ENCODE peak calls at places on chromosomes 12 and 14, in ten cellular contexts. S is HCT116, J is GM12864, O is PC-3, E is PC-9, M is brain microvascular endothelial cell, P is progenitor cell of endocrine pancreas, D is prostate gland, B is DND-41, K is lung. T is an unnamed sample.

GRCh38 chr12:82028772-82029171 is 269.6 kb upstream of the PPFIA2 start:
- DNase-seq in S (no peak), J (no peak), O (no peak), E (no peak), M (no peak), P (no peak), D (no peak), B (no peak), K (no peak), T (no peak)

GRCh38 chr12:88413561-88414095 is 166.6 kb downstream of the KITLG start:
- DNase-seq in S (no peak), J (no peak), O (no peak), E (no peak), M (no peak), P (no peak), D (no peak), B (no peak), K (no peak), T (no peak)

GRCh38 chr14:93736378-93737014 is 51.8 kb downstream of the PRIMA1 start:
- DNase-seq in S (no peak), J (no peak), O (peak), E (no peak), M (no peak), P (no peak), D (no peak), B (no peak), K (no peak), T (no peak)

GRCh38 chr14:89640141-89640540 is 223.1 kb upstream of the FOXN3 start:
- DNase-seq in S (no peak), J (no peak), O (no peak), E (no peak), M (no peak), P (no peak), D (no peak), B (no peak), K (no peak), T (no peak)

GRCh38 chr14:54683882-54684794 is 117.2 kb downstream of the SAMD4A start:
- DNase-seq in S (no peak), J (no peak), O (peak), E (peak), M (peak), P (no peak), D (no peak), B (peak), K (no peak), T (no peak)

GRCh38 chr14:23078692-23079116 is 16.2 kb downstream of the ACIN1 start:
- DNase-seq in S (no peak), J (no peak), O (peak), E (peak), M (peak), P (no peak), D (no peak), B (no peak), K (peak), T (no peak)

GRCh38 chr12:93795352-93795751 is 118.2 kb downstream of the CRADD start:
- DNase-seq in S (no peak), J (no peak), O (no peak), E (no peak), M (no peak), P (no peak), D (no peak), B (no peak), K (no peak), T (no peak)

GRCh38 chr12:54010053-54010971 is 1.5 kb downstream of the HOXC8 start:
- DNase-seq in S (no peak), J (no peak), O (no peak), E (no peak), M (no peak), P (no peak), D (no peak), B (no peak), K (no peak), T (no peak)

GRCh38 chr12:75657866-75658265 is 146.5 kb upstream of the KRR1 start:
- DNase-seq in S (no peak), J (no peak), O (no peak), E (no peak), M (no peak), P (no peak), D (no peak), B (no peak), K (no peak), T (no peak)

GRCh38 chr12:22746720-22747119 is 121.7 kb downstream of the ETNK1 start:
- DNase-seq in S (no peak), J (no peak), O (no peak), E (no peak), M (no peak), P (no peak), D (no peak), B (no peak), K (no peak), T (no peak)

GRCh38 chr14:64158608-64159007 is 135.6 kb downstream of the ESR2 start:
- DNase-seq in S (no peak), J (no peak), O (no peak), E (no peak), M (no peak), P (no peak), D (no peak), B (no peak), K (no peak), T (no peak)

GRCh38 chr12:26097046-26097878 is 27.6 kb downstream of the BHLHE41 start:
- DNase-seq in S (peak), J (no peak), O (peak), E (peak), M (peak), P (peak), D (peak), B (peak), K (peak), T (peak)

GRCh38 chr12:53300187-53300586 is 692 bp downstream of the MYG1 start:
- DNase-seq in S (no peak), J (no peak), O (no peak), E (no peak), M (peak), P (no peak), D (no peak), B (no peak), K (no peak), T (no peak)

GRCh38 chr12:131775124-131775903 is 52.9 kb upstream of the MMP17 start:
- DNase-seq in S (no peak), J (no peak), O (peak), E (no peak), M (no peak), P (no peak), D (no peak), B (no peak), K (no peak), T (no peak)

GRCh38 chr12:29402437-29402836 is 21.5 kb upstream of the ERGIC2 start:
- DNase-seq in S (no peak), J (no peak), O (no peak), E (no peak), M (no peak), P (no peak), D (no peak), B (no peak), K (no peak), T (no peak)

GRCh38 chr12:67630373-67631088 is 18.0 kb upstream of the DYRK2 start:
- DNase-seq in S (no peak), J (peak), O (peak), E (peak), M (no peak), P (no peak), D (no peak), B (peak), K (no peak), T (no peak)

GRCh38 chr12:76762556-76762955 is 1.4 kb upstream of the ZDHHC17 start:
- DNase-seq in S (no peak), J (no peak), O (no peak), E (no peak), M (no peak), P (no peak), D (no peak), B (no peak), K (no peak), T (no peak)

GRCh38 chr14:47674546-47675238 is 713 bp downstream of the MDGA2 start:
- DNase-seq in S (no peak), J (no peak), O (no peak), E (no peak), M (no peak), P (no peak), D (no peak), B (no peak), K (no peak), T (no peak)

GRCh38 chr12:114481200-114481535 is 75.2 kb upstream of the TBX5 start:
- DNase-seq in S (no peak), J (no peak), O (no peak), E (no peak), M (no peak), P (no peak), D (no peak), B (no peak), K (no peak), T (no peak)

GRCh38 chr14:55928316-55928715 is 189.9 kb upstream of the PELI2 start:
- DNase-seq in S (no peak), J (no peak), O (no peak), E (no peak), M (no peak), P (no peak), D (no peak), B (no peak), K (no peak), T (no peak)

GRCh38 chr14:105497671-105498429 is 6.8 kb downstream of the TEDC1 start:
- DNase-seq in S (no peak), J (no peak), O (no peak), E (no peak), M (no peak), P (no peak), D (no peak), B (no peak), K (no peak), T (no peak)

GRCh38 chr12:23757541-23757962 is 191.9 kb downstream of the SOX5 start:
- DNase-seq in S (no peak), J (no peak), O (no peak), E (no peak), M (no peak), P (no peak), D (no peak), B (no peak), K (no peak), T (no peak)

GRCh38 chr14:85125331-85125730 is 404.6 kb upstream of the FLRT2 start:
- DNase-seq in S (no peak), J (no peak), O (no peak), E (no peak), M (no peak), P (no peak), D (no peak), B (no peak), K (no peak), T (no peak)

DNA sequence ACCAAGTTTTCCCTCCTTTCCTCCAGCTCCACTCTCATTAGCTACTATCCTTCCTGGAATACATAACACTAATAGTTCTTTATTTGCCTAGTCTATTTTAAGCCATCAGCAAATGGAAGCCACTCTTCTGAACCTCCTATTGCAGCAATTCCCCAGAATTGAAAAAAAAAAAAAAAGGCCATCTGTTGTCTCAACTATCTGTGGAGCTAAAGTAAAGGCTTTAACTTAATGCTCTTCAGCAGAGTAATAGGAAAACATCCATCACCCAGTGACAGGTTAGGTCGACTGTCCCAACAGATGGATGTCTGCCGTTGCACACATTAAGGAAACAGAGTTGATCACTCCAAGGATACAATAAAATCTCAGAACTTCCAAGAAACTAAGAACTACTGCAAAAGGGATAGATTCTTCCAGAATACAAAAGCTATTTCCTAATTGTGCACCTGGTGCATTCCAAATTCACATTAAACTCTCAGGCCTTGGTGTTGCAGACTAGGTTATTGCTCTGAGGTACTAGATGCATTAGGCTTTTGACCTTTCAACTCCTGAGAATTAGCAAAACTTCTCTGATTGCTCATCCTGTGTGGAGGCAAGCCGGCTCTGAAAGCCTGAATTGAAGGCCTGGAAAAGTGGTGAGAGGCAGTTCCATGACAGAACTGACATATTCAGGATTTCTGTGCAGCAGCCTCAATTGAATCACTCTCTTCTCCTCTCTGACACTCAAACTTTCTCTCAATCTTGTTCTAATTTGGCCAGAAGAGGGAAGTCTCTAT is 238.4 kb upstream of the HMGA2 start:
- DNase-seq in S (no peak), J (no peak), O (no peak), E (no peak), M (no peak), P (no peak), D (no peak), B (no peak), K (no peak), T (no peak)
- TF ChIP-seq CTCF in S (no peak), J (no peak), O (peak), E (no peak), M (no peak), P (no peak), D (no peak), B (no peak), K (no peak), T (no peak)

DNA sequence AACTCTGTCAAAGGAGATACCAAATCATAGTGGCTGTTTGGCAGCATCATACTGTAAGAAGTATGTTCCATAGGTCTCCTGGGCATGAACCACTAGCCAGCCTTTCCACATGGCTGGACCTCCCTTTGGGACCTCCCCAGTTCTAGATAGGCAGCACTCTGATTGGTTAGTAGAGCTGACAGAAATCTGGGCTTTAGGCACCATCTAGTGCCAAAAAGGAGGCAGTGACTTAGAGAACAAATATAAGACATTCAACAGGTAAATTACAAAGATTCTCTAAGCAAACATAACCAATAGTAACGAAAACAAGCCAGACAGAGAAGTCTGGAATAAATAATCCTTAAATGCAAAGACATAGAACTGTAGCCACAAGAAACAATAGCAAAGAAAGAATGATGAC is 148.0 kb upstream of the PDE3A start:
- DNase-seq in S (peak), J (no peak), O (peak), E (no peak), M (peak), P (no peak), D (no peak), B (no peak), K (no peak), T (no peak)
- TF ChIP-seq CTCF in S (peak), J (no peak), O (peak), E (peak), M (peak), P (no peak), D (no peak), B (peak), K (no peak), T (no peak)

GRCh38 chr14:100711493-100711892 is 15.2 kb upstream of the DLK1 start:
- DNase-seq in S (no peak), J (no peak), O (no peak), E (no peak), M (no peak), P (no peak), D (no peak), B (no peak), K (no peak), T (no peak)
- TF ChIP-seq CTCF in S (no peak), J (no peak), O (no peak), E (no peak), M (no peak), P (no peak), D (no peak), B (no peak), K (no peak), T (no peak)

GRCh38 chr12:50057000-50057841 is at the start of gene ASIC1:
- DNase-seq in S (peak), J (no peak), O (peak), E (peak), M (peak), P (peak), D (peak), B (peak), K (peak), T (peak)
- TF ChIP-seq CTCF in S (no peak), J (peak), O (no peak), E (no peak), M (no peak), P (peak), D (peak), B (peak), K (no peak), T (no peak)

GRCh38 chr14:68566075-68566474 is 226.8 kb downstream of the ZFP36L1 start:
- DNase-seq in S (no peak), J (no peak), O (peak), E (no peak), M (no peak), P (no peak), D (peak), B (no peak), K (no peak), T (no peak)
- TF ChIP-seq CTCF in S (no peak), J (no peak), O (no peak), E (no peak), M (no peak), P (no peak), D (no peak), B (no peak), K (no peak), T (no peak)

DNA sequence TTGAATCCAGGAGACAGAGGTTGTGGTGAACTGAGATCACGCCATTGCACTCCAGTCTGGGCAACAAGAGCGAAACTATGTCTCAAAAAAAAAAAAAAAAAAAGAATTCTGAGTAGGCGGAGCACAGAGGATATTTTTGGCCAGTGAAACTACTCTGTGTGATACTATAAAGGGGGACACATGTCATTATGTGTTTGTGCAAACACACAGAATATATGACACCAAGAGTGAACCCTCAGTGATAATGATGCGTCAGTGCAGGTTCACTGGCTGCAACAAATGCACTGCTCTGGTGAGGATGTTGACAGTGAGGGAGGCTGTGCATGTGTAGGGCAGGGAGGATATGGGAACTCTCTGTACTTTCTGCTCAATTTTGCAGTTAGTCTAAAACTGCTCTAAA is 24.2 kb downstream of the FBXO21 start:
- DNase-seq in S (no peak), J (no peak), O (no peak), E (no peak), M (no peak), P (no peak), D (no peak), B (no peak), K (no peak), T (no peak)
- TF ChIP-seq CTCF in S (no peak), J (no peak), O (no peak), E (no peak), M (no peak), P (no peak), D (no peak), B (no peak), K (no peak), T (no peak)

DNA sequence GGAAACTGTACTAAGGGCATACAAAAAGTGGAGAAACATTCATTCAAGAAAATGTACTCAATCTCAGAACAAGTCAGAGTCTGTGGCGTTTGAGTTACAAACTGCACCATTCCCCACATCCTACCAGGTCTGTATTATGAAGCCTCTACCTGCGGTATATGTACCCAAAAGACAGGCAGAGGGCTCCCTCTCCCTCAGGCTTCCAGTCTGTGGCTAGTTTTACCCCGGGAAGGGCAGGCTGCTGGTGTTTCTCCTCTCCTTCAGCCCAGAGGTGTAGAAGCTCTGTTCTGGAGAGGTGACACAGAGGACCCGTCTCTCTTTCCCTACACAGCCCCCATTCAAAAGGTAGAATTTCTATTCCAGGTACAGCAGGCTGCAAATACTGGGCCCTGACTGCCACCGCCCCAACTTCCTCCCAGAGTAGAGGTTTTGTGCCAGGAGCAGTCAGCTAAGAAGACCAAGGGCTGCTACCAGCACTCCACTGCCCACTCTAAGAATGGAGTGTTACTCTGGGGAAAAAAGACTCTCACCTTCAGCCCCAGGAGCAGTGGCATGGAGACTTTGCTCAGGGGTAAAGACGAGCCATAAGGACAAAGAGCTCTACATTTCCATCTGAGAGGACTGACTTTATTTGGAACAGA is 39.4 kb downstream of the PARP11 start:
- DNase-seq in S (no peak), J (no peak), O (no peak), E (no peak), M (no peak), P (no peak), D (no peak), B (no peak), K (no peak), T (no peak)
- TF ChIP-seq CTCF in S (no peak), J (no peak), O (no peak), E (no peak), M (no peak), P (no peak), D (no peak), B (no peak), K (no peak), T (no peak)

DNA sequence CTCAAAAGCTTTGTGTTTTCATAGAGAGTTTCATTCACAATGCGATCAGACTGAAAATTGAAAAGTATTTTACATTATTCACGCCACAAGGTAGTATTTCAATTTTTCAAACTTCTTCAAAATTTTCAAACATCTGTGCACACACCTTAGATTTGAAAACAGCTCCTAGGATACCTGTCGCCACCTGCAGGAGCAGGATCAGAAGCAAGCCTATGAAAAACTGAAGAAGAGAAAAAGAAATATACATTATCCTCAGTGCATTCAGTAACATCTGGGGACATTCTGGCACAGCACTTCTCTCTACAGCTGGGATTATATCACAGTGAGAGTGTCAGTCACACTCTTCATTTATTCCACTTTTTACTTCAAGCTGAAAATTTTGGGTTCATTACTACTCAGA is 19.8 kb downstream of the TSPAN8 start:
- DNase-seq in S (no peak), J (no peak), O (no peak), E (no peak), M (no peak), P (no peak), D (no peak), B (no peak), K (no peak), T (no peak)
- TF ChIP-seq CTCF in S (peak), J (no peak), O (peak), E (no peak), M (no peak), P (no peak), D (no peak), B (peak), K (no peak), T (no peak)